ENCODE peak calls at places on chromosomes 6 and 20, in eight cellular contexts. C is hepatocyte; L is sigmoid colon; O is HFF-Myc; R is colonic mucosa; Q is adrenal gland; P is heart left ventricle; I is CD8-positive, alpha-beta T cell. H is an unnamed sample.
A peak's percentile ranks its signal among the peaks of the same experiment; 100 is the strongest.

GRCh38 chr20:50460608-50461268 is 49.4 kb upstream of the PTPN1 start:
- DNase-seq in C (peak; percentile 86), L (peak; percentile 95), O (peak; percentile 64), R (peak; percentile 95), Q (peak; percentile 96), P (peak; percentile 89), I (peak; percentile 83), H (no peak)

GRCh38 chr6:22906091-22906549 is 336.8 kb downstream of the HDGFL1 start:
- DNase-seq in C (peak; percentile 44), L (no peak), O (no peak), R (no peak), Q (no peak), P (no peak), I (no peak), H (no peak)

GRCh38 chr6:27836080-27836782 is 76.0 kb downstream of the OR2B2 start:
- DNase-seq in C (no peak), L (no peak), O (no peak), R (no peak), Q (no peak), P (no peak), I (no peak), H (no peak)

GRCh38 chr20:39045676-39046075 is 83.5 kb downstream of the DHX35 start:
- DNase-seq in C (no peak), L (peak; percentile 44), O (no peak), R (no peak), Q (no peak), P (no peak), I (no peak), H (no peak)

GRCh38 chr20:11118802-11119380 is 445.1 kb upstream of the JAG1 start:
- DNase-seq in C (no peak), L (no peak), O (no peak), R (no peak), Q (no peak), P (no peak), I (no peak), H (no peak)

GRCh38 chr6:4613381-4613780 is 162.8 kb upstream of the CDYL start:
- DNase-seq in C (no peak), L (peak; percentile 50), O (no peak), R (no peak), Q (no peak), P (no peak), I (no peak), H (no peak)

GRCh38 chr20:53751394-53752368 is 158.0 kb upstream of the ZNF217 start:
- DNase-seq in C (no peak), L (no peak), O (no peak), R (no peak), Q (no peak), P (no peak), I (no peak), H (no peak)

GRCh38 chr20:44601801-44602204 is 19.4 kb downstream of the PKIG start:
- DNase-seq in C (peak; percentile 34), L (peak; percentile 92), O (no peak), R (no peak), Q (peak; percentile 70), P (peak; percentile 77), I (no peak), H (no peak)

GRCh38 chr6:39079726-39080125 is 31.1 kb downstream of the GLP1R start:
- DNase-seq in C (no peak), L (no peak), O (no peak), R (no peak), Q (no peak), P (no peak), I (no peak), H (no peak)

GRCh38 chr6:123448306-123448884 is 188.4 kb downstream of the TRDN start:
- DNase-seq in C (no peak), L (no peak), O (no peak), R (no peak), Q (no peak), P (no peak), I (no peak), H (no peak)

GRCh38 chr6:169190144-169190584 is 63.5 kb downstream of the THBS2 start:
- DNase-seq in C (no peak), L (peak; percentile 89), O (no peak), R (no peak), Q (peak; percentile 56), P (peak; percentile 79), I (no peak), H (no peak)

GRCh38 chr6:5462856-5463255 is 201.5 kb downstream of the FARS2 start:
- DNase-seq in C (no peak), L (no peak), O (no peak), R (no peak), Q (no peak), P (no peak), I (no peak), H (no peak)

GRCh38 chr6:43086022-43086658 is 10.0 kb downstream of the PTK7 start:
- DNase-seq in C (no peak), L (no peak), O (no peak), R (no peak), Q (no peak), P (no peak), I (no peak), H (no peak)
- H3K4me3 ChIP-seq in C (no peak overlapping the region), L (no peak overlapping the region), O (no peak overlapping the region), R (no peak overlapping the region), Q (no peak overlapping the region), P (no peak overlapping the region), I (no peak overlapping the region), H (no peak overlapping the region)

GRCh38 chr20:5932796-5933195 is 17.5 kb downstream of the TRMT6 start:
- DNase-seq in C (no peak), L (no peak), O (no peak), R (no peak), Q (no peak), P (no peak), I (no peak), H (no peak)

GRCh38 chr20:5923493-5923892 is 26.8 kb downstream of the TRMT6 start:
- DNase-seq in C (no peak), L (no peak), O (no peak), R (no peak), Q (no peak), P (no peak), I (no peak), H (no peak)

GRCh38 chr20:5928831-5929715 is 21.3 kb downstream of the TRMT6 start:
- DNase-seq in C (no peak), L (no peak), O (no peak), R (no peak), Q (no peak), P (no peak), I (no peak), H (no peak)

GRCh38 chr20:5931411-5931810 is 18.9 kb downstream of the TRMT6 start:
- DNase-seq in C (no peak), L (no peak), O (no peak), R (no peak), Q (no peak), P (no peak), I (no peak), H (no peak)

DNA sequence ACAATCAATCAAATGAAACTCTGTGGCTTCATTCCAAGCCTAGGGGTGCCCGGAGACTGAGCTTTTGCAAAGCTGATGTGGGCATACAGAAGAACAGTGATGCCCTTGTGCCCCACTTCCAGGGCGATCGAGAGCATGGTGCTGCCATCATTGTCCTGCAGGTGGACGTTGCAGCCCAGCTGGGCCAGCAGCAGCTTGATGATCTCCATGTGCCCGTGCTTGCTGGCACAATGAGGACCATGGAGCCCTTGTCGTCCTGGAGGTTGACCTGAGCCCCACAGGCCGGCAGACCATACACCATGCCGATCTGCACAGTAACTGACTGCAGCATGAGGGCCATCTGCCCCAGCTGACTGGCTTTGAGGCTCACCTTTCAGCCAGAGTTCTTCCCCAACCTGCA is 22.3 kb downstream of the TRMT6 start:
- DNase-seq in C (no peak), L (no peak), O (no peak), R (no peak), Q (no peak), P (no peak), I (no peak), H (no peak)
- TF ChIP-seq CTCF in C (no peak), L (no peak), O (no peak), R (no peak), Q (no peak), P (no peak), I (no peak), H (no peak)

GRCh38 chr6:89357390-89357789 is 4.9 kb upstream of the UBE2J1 start:
- DNase-seq in C (no peak), L (no peak), O (no peak), R (no peak), Q (no peak), P (no peak), I (no peak), H (no peak)
- H3K4me3 ChIP-seq in C (no peak overlapping the region), L (no peak overlapping the region), O (no peak overlapping the region), R (no peak overlapping the region), Q (no peak overlapping the region), P (peak overlapping the region; percentile 32), I (peak overlapping the region; percentile 45), H (no peak overlapping the region)

DNA sequence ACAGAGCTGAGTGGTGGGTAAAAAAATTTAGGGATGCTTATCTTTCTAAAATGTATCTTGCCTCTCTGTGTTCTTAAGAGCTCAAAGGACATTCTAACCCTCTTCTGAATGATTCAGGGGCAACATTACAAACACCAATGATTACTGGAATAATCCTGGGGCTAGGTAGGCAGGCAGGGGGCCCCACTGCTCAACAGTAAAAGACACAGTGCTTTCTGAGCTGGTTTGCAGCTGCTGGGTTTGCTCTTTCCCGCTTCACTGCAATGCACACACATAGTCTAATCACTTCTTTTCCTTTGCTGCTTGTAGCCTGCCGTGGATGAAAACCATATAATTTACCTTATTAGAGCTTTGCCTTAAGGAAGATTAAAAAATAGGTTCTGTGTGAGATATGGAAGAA is 23.9 kb downstream of the CLDN20 start:
- DNase-seq in C (no peak), L (no peak), O (no peak), R (no peak), Q (no peak), P (no peak), I (no peak), H (no peak)
- TF ChIP-seq CTCF in C (no peak), L (no peak), O (no peak), R (no peak), Q (no peak), P (no peak), I (no peak), H (peak; percentile 10)

GRCh38 chr6:55937227-55937626 is 61.8 kb upstream of the BMP5 start:
- DNase-seq in C (no peak), L (no peak), O (no peak), R (no peak), Q (no peak), P (no peak), I (no peak), H (no peak)
- H3K4me3 ChIP-seq in C (no peak overlapping the region), L (no peak overlapping the region), O (no peak overlapping the region), R (no peak overlapping the region), Q (no peak overlapping the region), P (no peak overlapping the region), I (no peak overlapping the region), H (no peak overlapping the region)

H was measured in retinal pigment epithelial cell.